ENCODE peak calls at places on chromosomes 7 and 10, in five cellular contexts. N, L, V, Z and P are unnamed samples.

GRCh38 chr7:38229386-38229785 is 44.0 kb downstream of the TARP start:
- DNase-seq in L (no peak), V (peak), Z (no peak), N (peak), P (no peak)

GRCh38 chr7:148747274-148747673 is 48.6 kb downstream of the CUL1 start:
- DNase-seq in L (no peak), V (no peak), N (no peak), Z (no peak), P (no peak)

GRCh38 chr10:35335718-35336083 is 608 bp upstream of the CCNY start:
- DNase-seq in V (no peak), L (no peak), N (no peak), Z (no peak), P (peak)

GRCh38 chr10:57716884-57717283 is 550.8 kb downstream of the IPMK start:
- DNase-seq in N (no peak), V (peak), Z (no peak), L (no peak), P (peak)

GRCh38 chr10:126393076-126393475 is 4.8 kb upstream of the ADAM12 start:
- DNase-seq in N (no peak), V (no peak), L (no peak), Z (no peak), P (no peak)

GRCh38 chr7:149816267-149816751 is 21.9 kb upstream of the ZNF862 start:
- DNase-seq in N (no peak), Z (no peak), V (no peak), L (no peak), P (no peak)

GRCh38 chr7:43553999-43554398 is 28.9 kb upstream of the STK17A start:
- DNase-seq in N (no peak), Z (no peak), L (no peak), V (peak), P (no peak)

GRCh38 chr7:7265057-7265456 is 82.7 kb downstream of the C1GALT1 start:
- DNase-seq in L (no peak), V (peak), Z (no peak), N (no peak), P (peak)

GRCh38 chr7:28986723-28987122 is 28.6 kb upstream of the TRIL start:
- DNase-seq in N (peak), V (peak), Z (no peak), L (no peak), P (no peak)

GRCh38 chr7:159098795-159099194 is 45.9 kb downstream of the VIPR2 start:
- DNase-seq in L (peak), Z (no peak), V (peak), N (peak), P (no peak)

GRCh38 chr10:27341001-27341400 is 100.4 kb upstream of the ACBD5 start:
- DNase-seq in Z (no peak), V (no peak), N (no peak), L (no peak), P (no peak)

GRCh38 chr7:47202146-47202768 is 379.7 kb downstream of the TNS3 start:
- DNase-seq in L (no peak), V (no peak), N (no peak), Z (no peak), P (no peak)

GRCh38 chr10:43693602-43694001 is 44.9 kb upstream of the ZNF32 start:
- DNase-seq in V (peak), Z (no peak), N (no peak), L (no peak), P (no peak)

GRCh38 chr7:24521917-24522583 is 51.2 kb upstream of the PALS2 start:
- DNase-seq in N (no peak), V (no peak), L (no peak), Z (no peak), P (no peak)

GRCh38 chr10:13969792-13970140 is 361.0 kb downstream of the FRMD4A start:
- DNase-seq in V (no peak), Z (no peak), L (no peak), N (no peak), P (no peak)

DNA sequence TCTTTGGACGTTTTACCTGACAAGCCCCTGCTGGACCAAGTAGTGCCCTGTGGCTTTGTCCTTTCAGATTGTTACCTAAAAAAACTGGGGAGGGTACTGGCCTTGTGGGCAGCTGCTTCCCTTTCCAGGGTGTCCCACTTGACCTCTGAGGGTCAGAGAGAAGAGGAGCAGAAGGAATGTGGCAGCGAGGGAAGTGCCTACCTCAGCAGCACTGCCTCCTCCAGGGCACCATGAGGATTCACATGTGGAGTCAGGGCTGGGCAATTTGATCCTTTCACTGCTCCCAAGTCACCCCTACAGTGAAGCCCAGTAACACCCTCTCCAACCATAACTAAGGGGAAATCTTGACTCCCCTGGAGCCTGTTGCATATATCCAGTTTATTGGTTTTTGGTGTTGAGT is 64.6 kb downstream of the ITGB1 start:
- DNase-seq in Z (no peak), N (no peak), V (no peak), L (no peak), P (no peak)
- TF ChIP-seq CTCF in Z (no peak), N (no peak), V (peak), L (no peak), P (peak)

DNA sequence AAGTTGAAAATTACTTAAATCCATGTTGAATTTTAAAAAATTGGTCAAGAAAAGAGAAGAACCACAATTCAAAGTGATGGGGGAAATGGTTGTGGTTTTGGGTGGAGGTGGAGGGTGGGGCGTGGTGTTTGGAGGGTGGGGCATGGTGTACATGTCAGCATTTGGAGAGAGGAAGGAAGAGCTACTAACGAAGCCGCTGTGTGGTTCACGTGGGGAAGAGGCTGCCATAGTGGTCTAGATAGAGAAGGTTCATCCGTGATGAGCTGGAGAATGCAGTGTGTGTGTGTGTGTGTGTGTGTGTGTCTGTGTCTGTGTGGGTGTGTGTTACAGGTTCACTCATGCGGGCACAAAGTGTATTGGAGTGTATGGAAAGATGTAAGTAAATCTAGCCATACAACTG is 6.1 kb upstream of the VCL start:
- DNase-seq in V (no peak), N (no peak), L (no peak), Z (no peak), P (no peak)
- TF ChIP-seq CTCF in V (no peak), N (no peak), L (no peak), Z (no peak), P (no peak)

GRCh38 chr7:101059620-101059942 is 25.7 kb upstream of the TRIM56 start:
- DNase-seq in Z (no peak), V (no peak), N (no peak), L (no peak), P (no peak)
- TF ChIP-seq CTCF in Z (no peak), V (no peak), N (no peak), L (peak), P (no peak)

DNA sequence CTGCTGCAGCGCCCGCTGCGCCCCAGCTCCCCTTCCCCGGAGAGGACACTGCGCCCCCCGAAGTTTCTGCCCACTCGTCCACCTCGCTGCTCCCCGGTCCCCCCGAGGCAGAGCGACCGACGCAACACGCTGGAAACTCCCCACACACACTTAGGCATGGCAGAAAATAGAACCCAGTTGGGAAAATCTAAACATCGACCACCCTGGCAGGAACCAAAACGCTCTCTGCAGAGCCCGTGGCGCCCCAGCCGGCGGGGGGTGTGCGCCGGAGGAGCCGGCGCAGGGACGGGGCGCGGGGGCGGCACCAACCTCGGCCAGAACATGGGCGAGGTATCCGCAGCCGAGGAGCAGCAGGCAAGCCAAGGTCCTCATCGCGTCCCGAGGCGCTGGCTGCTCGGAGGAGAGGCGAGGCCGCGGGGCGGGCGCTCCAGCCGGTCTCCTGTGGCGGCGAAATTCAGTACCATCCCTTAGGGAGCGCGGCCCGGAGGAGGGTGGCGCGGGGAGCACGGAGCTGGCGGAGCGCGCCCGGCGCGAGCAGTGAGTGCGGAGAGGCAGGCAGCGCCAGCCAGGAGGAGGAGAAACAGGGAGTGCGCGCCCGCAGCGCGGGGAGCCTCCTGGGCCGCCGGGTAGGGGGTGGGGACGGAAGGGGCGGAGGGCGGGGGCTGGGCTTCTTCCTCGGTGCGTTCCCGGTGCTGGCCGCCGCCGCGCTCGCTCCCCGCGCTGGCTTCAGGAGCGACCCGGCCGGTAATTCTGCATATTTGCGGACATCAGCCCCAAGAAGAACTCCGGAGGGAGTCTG is 817 bp downstream of the PDGFA start:
- DNase-seq in V (peak), N (peak), Z (peak), L (no peak), P (peak)
- TF ChIP-seq CTCF in V (no peak), N (no peak), Z (no peak), L (no peak), P (no peak)

GRCh38 chr7:30448461-30449189 is 30.0 kb downstream of the NOD1 start:
- DNase-seq in V (no peak), Z (no peak), L (no peak), N (no peak), P (no peak)

GRCh38 chr7:30446266-30446665 is 32.3 kb downstream of the NOD1 start:
- DNase-seq in L (no peak), Z (no peak), V (no peak), N (no peak), P (no peak)

GRCh38 chr7:30450123-30450982 is 28.2 kb downstream of the NOD1 start:
- DNase-seq in L (no peak), Z (no peak), V (no peak), N (no peak), P (peak)

GRCh38 chr7:30447466-30447865 is 31.1 kb downstream of the NOD1 start:
- DNase-seq in N (no peak), V (no peak), Z (no peak), L (no peak), P (no peak)

DNA sequence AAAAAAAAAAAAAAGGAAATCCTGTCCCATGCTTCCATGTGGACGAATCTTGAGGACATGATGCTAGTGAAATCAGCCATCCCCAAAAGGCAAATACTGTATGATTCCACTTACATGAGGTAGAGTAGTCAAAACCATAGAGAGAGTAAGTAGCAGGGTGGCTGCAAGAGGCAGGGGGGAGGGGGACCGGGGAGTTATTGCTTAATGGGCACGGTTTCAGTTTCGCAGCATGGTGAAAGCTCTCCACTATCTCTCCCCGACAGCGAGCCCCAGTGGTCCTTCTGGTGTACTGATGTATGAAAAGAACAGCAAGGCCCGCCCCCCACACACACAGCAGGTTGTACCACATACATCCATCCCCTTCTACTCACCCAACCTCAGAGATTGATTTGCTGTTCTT is 32.8 kb downstream of the NOD1 start:
- DNase-seq in L (no peak), V (peak), N (peak), Z (peak), P (peak)
- TF ChIP-seq CTCF in L (no peak), V (peak), N (no peak), Z (no peak), P (peak)

DNA sequence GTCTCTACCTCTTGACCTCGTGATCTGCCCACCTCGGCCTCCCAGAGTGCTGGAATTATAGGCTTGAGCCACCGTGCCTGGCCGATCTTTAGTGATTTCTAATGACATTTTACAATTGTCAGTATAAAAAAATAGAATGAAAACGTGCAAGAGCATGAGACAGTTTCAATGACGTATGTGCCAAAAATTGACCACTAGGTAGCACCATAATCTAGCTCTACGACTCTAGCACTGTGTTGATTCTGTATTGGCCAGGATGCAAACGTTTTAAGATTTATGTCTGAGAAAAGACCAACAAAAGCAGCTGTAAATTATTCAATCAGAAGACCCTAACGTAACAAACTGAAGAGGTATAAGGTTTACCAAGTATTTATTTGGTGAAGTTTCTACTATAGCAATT is 25.4 kb upstream of the EXOC6 start:
- DNase-seq in L (no peak), V (peak), N (no peak), Z (no peak), P (peak)
- TF ChIP-seq CTCF in L (peak), V (peak), N (no peak), Z (peak), P (peak)

GRCh38 chr7:26295015-26295414 is 3.4 kb downstream of the SNX10 start:
- DNase-seq in Z (no peak), N (no peak), L (no peak), V (no peak), P (no peak)

GRCh38 chr7:26291251-26291650 is 411 bp upstream of the SNX10 start:
- DNase-seq in N (no peak), V (no peak), Z (no peak), L (no peak), P (no peak)

GRCh38 chr7:26292768-26293560 is 1.3 kb downstream of the SNX10 start:
- DNase-seq in N (no peak), Z (no peak), V (no peak), L (no peak), P (no peak)

GRCh38 chr7:26293569-26294308 is 2.1 kb downstream of the SNX10 start:
- DNase-seq in Z (no peak), V (no peak), N (no peak), L (no peak), P (no peak)

DNA sequence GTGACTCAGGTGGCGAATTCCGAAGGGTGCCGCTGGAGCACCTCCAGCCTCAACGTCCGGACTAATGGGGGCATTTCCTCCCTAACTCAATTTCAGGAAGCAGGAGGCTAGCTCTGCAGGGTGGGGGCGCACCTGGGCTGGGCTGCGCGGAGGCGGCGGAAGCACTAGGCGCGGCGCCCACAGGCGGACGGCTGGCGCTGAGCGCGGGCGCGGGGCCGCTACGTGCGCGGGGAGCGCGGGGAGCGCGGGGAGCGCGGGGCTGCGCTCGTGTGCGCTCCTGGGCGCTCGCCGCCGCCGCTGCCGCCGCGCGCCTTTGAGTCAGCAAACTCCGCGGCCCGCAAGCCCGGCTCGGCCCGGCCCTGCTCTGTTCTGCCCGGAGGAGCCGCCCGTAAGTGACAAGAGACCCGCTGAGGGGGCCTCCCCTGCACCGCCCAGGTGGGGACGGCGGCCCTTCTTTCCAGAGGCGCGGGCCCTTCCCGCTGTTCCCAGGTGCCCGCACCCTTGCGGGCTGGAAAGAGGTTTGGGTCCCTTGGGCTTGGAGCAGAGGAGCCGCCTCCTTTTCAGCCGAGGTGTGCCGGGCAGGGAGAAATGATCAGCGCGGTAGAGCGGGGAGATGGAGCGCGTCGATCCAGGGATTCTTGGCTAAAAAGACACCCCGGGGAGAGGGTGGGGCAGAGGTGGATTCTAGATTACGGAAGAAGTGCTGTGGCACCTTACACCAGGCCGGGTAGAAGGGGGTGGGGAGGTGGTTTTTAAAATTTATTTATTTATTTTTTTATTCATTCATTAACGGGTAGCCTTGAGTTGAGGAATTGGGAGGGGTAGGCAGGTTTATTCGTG is at the start of gene SNX10:
- DNase-seq in V (peak), N (peak), L (no peak), Z (peak), P (peak)
- TF ChIP-seq CTCF in V (peak), N (peak), L (no peak), Z (peak), P (peak)

DNA sequence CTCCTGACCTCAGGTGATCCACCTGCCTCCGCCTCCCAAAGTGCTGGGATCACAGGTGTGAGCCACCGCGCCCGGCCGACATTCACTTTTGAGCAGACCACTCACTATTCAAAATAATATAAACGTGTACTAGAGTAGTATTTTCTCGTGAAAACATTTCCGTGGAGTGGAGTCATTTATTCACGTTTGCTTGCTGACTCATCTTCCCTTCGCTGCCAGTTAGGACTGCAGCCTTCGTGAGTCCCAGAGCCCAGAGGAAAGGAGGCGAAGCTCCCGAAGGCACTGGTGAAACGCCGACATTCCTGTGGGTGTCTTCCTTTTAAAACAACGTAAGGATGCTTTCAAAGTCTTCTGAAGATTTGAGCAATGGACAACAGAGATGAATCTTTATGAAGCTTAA is 10.9 kb upstream of the INPP5A start:
- DNase-seq in N (no peak), Z (no peak), L (no peak), V (peak), P (no peak)
- TF ChIP-seq CTCF in N (no peak), Z (no peak), L (no peak), V (no peak), P (no peak)

GRCh38 chr7:94451276-94451675 is 56.6 kb downstream of the COL1A2 start:
- DNase-seq in N (no peak), Z (no peak), V (no peak), L (no peak), P (no peak)
- TF ChIP-seq CTCF in N (no peak), Z (no peak), V (no peak), L (no peak), P (no peak)

GRCh38 chr7:31336202-31337035 is 4.1 kb downstream of the NEUROD6 start:
- DNase-seq in L (no peak), N (no peak), V (no peak), Z (no peak), P (no peak)
- TF ChIP-seq CTCF in L (no peak), N (no peak), V (no peak), Z (peak), P (no peak)